ENCODE peak calls at places on chromosomes 12 and 14, in six cellular contexts. I is AG04450, U is psoas muscle, T is fibroblast of pulmonary artery, P is left lung, N is astrocyte of the cerebellum. E is an unnamed sample.

GRCh38 chr12:124739953-124740561 is 123.6 kb downstream of the SCARB1 start:
- DNase-seq in T (no peak), P (no peak), N (no peak), U (no peak), I (no peak), E (no peak)

GRCh38 chr14:49194067-49194466 is 392.1 kb downstream of the RPS29 start:
- DNase-seq in T (no peak), N (no peak), I (no peak), U (no peak), P (no peak), E (no peak)

GRCh38 chr12:110590806-110591326 is 7.7 kb upstream of the PPTC7 start:
- DNase-seq in I (no peak), N (no peak), T (peak), P (no peak), U (no peak), E (no peak)

GRCh38 chr14:106694638-106695393 is 1168.4 kb downstream of the TMEM121 start:
- DNase-seq in P (no peak), I (no peak), U (no peak), T (no peak), N (no peak), E (peak)

GRCh38 chr14:73502017-73502619 is 11.4 kb downstream of the RIOX1 start:
- DNase-seq in T (no peak), P (no peak), U (no peak), I (no peak), N (no peak), E (peak)

GRCh38 chr12:119988440-119988787 is 622 bp upstream of the BICDL1 start:
- DNase-seq in I (peak), N (no peak), T (peak), P (no peak), U (no peak), E (no peak)

GRCh38 chr12:131910302-131911110 is 16.1 kb downstream of the ULK1 start:
- DNase-seq in P (no peak), U (no peak), I (no peak), N (no peak), T (no peak), E (no peak)

GRCh38 chr14:48937796-48938195 is 648.4 kb downstream of the RPS29 start:
- DNase-seq in U (no peak), I (no peak), N (no peak), T (peak), P (no peak), E (peak)

GRCh38 chr12:2999265-2999841 is 40.2 kb downstream of the TEAD4 start:
- DNase-seq in I (no peak), P (no peak), U (peak), T (no peak), N (no peak), E (no peak)

GRCh38 chr14:77123381-77124344 is 17.9 kb downstream of the ZDHHC22 start:
- DNase-seq in P (peak), I (no peak), T (peak), N (no peak), U (no peak), E (peak)

GRCh38 chr14:58082011-58082410 is 70.0 kb downstream of the ARMH4 start:
- DNase-seq in T (no peak), P (no peak), U (no peak), I (no peak), N (no peak), E (no peak)

GRCh38 chr12:12079291-12079690 is 8.6 kb downstream of the BCL2L14 start:
- DNase-seq in I (no peak), U (no peak), T (peak), N (no peak), P (no peak), E (no peak)

GRCh38 chr12:4440187-4440941 is 5.3 kb downstream of the FGF6 start:
- DNase-seq in T (no peak), N (no peak), P (no peak), I (no peak), U (no peak), E (no peak)

GRCh38 chr14:101962503-101962874 is 1.9 kb upstream of the DYNC1H1 start:
- DNase-seq in U (peak), N (peak), P (peak), T (peak), I (peak), E (peak)

GRCh38 chr12:64265839-64266238 is 43.7 kb upstream of the KICS2 start:
- DNase-seq in I (no peak), U (no peak), P (no peak), T (no peak), N (no peak), E (no peak)

GRCh38 chr14:91075553-91075952 is 15.1 kb upstream of the RPS6KA5 start:
- DNase-seq in I (no peak), P (no peak), N (no peak), T (no peak), U (no peak), E (no peak)

GRCh38 chr14:82451675-82452074 is 918.0 kb upstream of the SEL1L start:
- DNase-seq in U (no peak), N (no peak), P (no peak), T (no peak), I (no peak), E (no peak)

GRCh38 chr12:81125691-81126090 is 47.8 kb downstream of the ACSS3 start:
- DNase-seq in T (no peak), N (no peak), P (no peak), U (no peak), I (no peak), E (no peak)

GRCh38 chr14:72852194-72852593 is 41.7 kb downstream of the DPF3 start:
- DNase-seq in P (no peak), U (no peak), I (no peak), N (no peak), T (no peak), E (no peak)

GRCh38 chr12:3437986-3438385 is 53.0 kb upstream of the PRMT8 start:
- DNase-seq in T (no peak), U (no peak), P (no peak), I (no peak), N (no peak), E (no peak)

GRCh38 chr12:59874781-59875180 is 279.0 kb downstream of the SLC16A7 start:
- DNase-seq in P (no peak), U (no peak), I (no peak), T (no peak), N (no peak), E (no peak)

GRCh38 chr14:23306113-23306411 is 571 bp upstream of the BCL2L2 start:
- DNase-seq in P (no peak), N (no peak), I (no peak), T (no peak), U (no peak), E (no peak)

GRCh38 chr12:127546721-127547505 is 720.1 kb upstream of the TMEM132C start:
- DNase-seq in U (no peak), I (no peak), P (no peak), N (no peak), T (no peak), E (no peak)

GRCh38 chr12:116366456-116366776 is 88.9 kb upstream of the MED13L start:
- DNase-seq in P (no peak), N (no peak), I (no peak), U (no peak), T (no peak), E (no peak)

GRCh38 chr12:6430124-6430989 is 14.4 kb upstream of the CD27 start:
- DNase-seq in T (peak), U (peak), P (peak), I (peak), N (peak), E (peak)

GRCh38 chr14:105760691-105761344 is 234.4 kb downstream of the TMEM121 start:
- DNase-seq in P (no peak), N (no peak), I (no peak), U (no peak), T (no peak), E (no peak)

GRCh38 chr14:104439625-104440024 is 139.9 kb upstream of the C14orf180 start:
- DNase-seq in T (no peak), N (no peak), U (no peak), P (no peak), I (no peak), E (no peak)

GRCh38 chr12:124388679-124389536 is 94.0 kb downstream of the RFLNA start:
- DNase-seq in T (peak), P (peak), I (peak), N (no peak), U (peak), E (peak)

GRCh38 chr12:38384816-38385491 is 68.4 kb downstream of the ALG10B start:
- DNase-seq in U (no peak), N (no peak), P (no peak), T (no peak), I (no peak), E (peak)

GRCh38 chr12:87870061-87870460 is 159.1 kb downstream of the C12orf50 start:
- DNase-seq in I (no peak), U (no peak), N (no peak), P (no peak), T (peak), E (no peak)

GRCh38 chr14:101557811-101558738 is 3.2 kb upstream of the DIO3 start:
- DNase-seq in N (no peak), U (peak), P (no peak), T (no peak), I (no peak), E (peak)

GRCh38 chr12:104131609-104132008 is 6.4 kb downstream of the NFYB start:
- DNase-seq in P (no peak), N (no peak), T (no peak), I (no peak), U (no peak), E (no peak)

GRCh38 chr12:52362118-52362726 is 5.1 kb downstream of the KRT85 start:
- DNase-seq in N (no peak), P (no peak), I (no peak), U (no peak), T (no peak), E (peak)
- TF ChIP-seq CTCF in N (no peak), P (peak), I (peak), U (no peak), T (peak), E (peak)

DNA sequence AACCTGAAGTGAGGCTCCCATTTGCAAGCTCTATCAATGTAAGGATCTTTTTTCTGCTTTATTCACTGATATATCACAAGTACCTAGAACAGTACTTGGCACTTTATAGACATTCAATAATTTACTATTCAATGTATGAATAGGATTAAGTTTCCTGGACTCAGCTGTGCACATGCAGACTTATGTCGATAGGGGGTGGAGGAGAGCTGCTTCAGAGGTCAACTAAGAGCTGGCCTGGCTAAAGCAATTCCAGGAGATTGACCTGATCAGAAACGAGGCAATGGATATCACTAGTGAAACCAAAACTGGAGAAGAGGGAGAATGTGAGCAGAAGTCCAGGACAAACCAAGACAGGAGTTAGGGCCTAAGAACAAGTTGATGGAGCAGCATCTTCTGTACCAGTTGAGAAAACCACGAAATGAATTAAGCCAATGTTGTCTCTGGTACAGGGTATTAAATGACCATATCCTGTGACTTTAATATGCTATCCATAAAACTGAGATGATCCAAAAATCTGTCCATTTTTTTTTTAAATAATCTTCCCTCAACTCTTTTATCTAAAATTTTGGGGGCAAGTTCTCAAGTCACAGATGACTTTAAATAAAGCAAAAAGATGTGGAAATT is 169.2 kb downstream of the PIK3C2G start:
- DNase-seq in T (peak), U (no peak), I (peak), N (peak), P (peak), E (peak)
- TF ChIP-seq CTCF in T (peak), U (peak), I (peak), N (peak), P (peak), E (peak)

DNA sequence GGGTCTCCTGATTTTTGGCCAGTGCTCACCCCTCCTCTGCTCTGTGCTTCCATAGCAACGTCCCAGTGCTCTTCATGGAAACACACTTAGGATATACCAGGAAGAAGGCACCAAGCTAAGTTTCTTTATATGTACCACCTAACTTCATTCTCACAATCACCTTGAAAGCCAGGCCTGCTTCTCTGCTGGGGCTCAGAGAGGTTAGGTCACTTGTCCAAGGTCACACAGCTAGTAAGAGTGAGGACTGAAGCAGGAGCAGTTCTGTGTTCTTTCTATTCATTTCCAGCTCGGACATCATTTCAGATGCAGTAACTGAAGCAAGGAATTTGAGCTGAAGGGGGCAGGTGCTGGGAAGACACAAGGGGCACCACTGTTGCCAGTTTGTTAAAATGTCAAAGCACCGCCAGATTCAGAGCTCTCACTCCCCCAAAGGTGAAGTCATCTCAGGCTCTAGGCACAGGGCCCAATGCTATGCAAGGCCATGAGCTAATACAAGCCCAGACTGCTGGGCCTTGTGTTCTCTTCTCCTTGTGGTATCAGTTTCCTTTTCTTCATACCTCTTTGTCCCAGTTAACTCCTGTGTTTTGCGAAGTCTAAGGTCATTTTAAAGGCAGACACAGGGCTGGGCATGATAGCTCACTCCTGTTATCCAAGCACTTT is 19.7 kb upstream of the YY1 start:
- DNase-seq in I (no peak), U (no peak), T (no peak), P (peak), N (no peak), E (no peak)
- TF ChIP-seq CTCF in I (no peak), U (no peak), T (no peak), P (no peak), N (no peak), E (no peak)

GRCh38 chr12:46830731-46831334 is 5.0 kb upstream of the SLC38A4 start:
- DNase-seq in U (no peak), T (no peak), I (no peak), P (no peak), N (no peak), E (no peak)

GRCh38 chr12:46831335-46832083 is 5.7 kb upstream of the SLC38A4 start:
- DNase-seq in N (no peak), P (no peak), U (peak), I (no peak), T (no peak), E (no peak)

GRCh38 chr12:46824709-46825108 is 1.1 kb downstream of the SLC38A4 start:
- DNase-seq in U (no peak), N (no peak), P (no peak), I (no peak), T (no peak), E (no peak)

DNA sequence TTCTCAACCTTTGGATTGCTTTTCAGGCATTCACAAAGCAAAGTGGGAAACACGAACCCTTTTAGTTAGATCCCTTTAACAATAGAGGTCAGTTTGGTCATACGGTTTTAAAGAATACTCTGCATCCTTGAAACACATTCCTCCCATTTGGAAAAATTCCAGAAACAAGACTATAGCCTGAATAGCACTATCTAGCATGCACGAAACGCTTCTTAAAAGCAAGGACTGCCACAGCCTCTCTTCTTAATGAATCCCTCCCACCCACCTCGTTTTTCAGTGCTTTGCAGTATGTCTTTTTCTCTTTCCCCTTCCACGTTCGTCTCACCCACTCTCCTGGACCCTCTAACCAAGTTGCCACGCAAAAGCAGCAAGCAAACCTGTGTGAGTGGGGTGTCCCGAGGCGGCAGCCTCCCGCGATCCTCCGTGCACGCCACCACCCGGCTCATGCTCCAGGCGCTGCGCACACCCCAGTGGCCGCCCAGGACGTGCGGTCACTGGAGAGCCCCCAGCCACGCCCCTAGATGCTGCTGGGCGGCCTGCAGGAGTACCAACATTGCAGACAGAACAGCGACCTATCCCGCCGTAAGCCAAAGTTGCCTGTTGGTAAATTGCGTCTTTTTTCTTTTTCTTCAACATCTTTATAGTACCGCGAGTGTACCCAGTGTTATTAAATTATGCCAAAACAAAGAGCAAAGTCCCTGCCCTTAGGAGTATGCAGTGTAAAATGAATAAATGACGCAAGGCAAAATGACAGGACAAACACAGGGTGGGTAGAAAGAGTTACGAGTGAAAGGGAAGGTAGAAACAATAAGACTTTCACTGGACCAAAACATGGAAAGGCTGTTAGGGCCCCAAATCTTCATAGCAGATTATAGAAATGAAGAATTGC is at the start of gene SLC38A4:
- DNase-seq in I (no peak), N (peak), U (peak), T (peak), P (no peak), E (no peak)
- TF ChIP-seq CTCF in I (peak), N (no peak), U (no peak), T (peak), P (no peak), E (no peak)

GRCh38 chr12:54138219-54138618 is 50.6 kb downstream of the SMUG1 start:
- DNase-seq in I (no peak), T (no peak), P (no peak), U (no peak), N (no peak), E (no peak)
- TF ChIP-seq CTCF in I (no peak), T (no peak), P (no peak), U (no peak), N (no peak), E (no peak)

DNA sequence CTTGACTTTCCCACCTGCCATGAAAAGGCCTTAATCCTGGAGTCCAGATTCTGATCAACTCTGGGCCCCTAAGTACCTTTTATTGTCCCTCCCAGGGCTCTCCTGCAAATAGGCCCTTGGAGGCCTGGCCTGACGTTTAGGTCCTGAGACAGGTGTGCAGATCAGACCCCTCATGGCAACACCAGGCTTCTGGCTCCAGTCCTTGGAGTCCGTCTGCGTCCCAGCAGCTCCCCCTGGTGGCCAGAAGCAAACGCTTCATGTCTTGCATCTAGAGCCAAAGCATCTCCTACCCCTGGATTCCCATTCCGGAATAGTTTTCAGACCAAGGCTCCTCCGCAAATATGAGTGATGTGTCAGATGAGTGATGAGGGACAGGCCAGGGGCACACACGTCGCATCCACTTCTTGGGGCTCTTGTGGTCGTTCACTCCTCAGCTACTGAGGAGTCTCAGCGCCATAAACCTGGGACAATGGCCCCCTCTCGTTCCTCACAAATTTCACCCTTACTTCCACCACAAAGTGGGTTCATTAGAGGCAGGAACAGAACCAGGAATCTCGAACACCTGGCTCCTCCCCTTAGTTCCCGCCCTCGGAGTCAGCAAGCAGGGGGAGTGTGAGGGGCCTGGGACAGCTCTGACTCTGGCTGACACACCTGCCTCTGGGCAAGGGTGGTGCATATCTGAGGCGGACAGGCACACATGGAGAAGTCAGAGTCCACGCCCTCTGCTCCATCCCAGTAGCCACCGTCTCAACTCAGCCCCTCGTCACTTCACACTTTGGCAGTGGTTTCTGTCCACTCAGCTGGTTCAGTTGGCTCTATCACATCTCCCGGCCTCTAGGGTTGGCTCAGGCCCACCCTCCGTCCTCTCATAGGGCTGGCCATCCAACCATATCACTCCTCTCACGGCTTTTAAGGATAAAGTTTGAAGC is 77.9 kb upstream of the PWP1 start:
- DNase-seq in P (peak), N (peak), U (peak), I (peak), T (peak), E (peak)
- TF ChIP-seq CTCF in P (peak), N (peak), U (peak), I (peak), T (peak), E (peak)

GRCh38 chr14:103003850-103004249 is 53.5 kb downstream of the CDC42BPB start:
- DNase-seq in P (peak), N (no peak), I (no peak), T (no peak), U (no peak), E (no peak)

GRCh38 chr14:103007555-103007954 is 49.8 kb downstream of the CDC42BPB start:
- DNase-seq in U (no peak), I (no peak), P (no peak), N (no peak), T (no peak), E (no peak)

GRCh38 chr14:103006991-103007520 is 50.3 kb downstream of the CDC42BPB start:
- DNase-seq in T (no peak), U (no peak), I (no peak), P (no peak), N (no peak), E (no peak)

GRCh38 chr14:103008126-103008525 is 49.2 kb downstream of the CDC42BPB start:
- DNase-seq in P (no peak), T (no peak), N (no peak), U (no peak), I (no peak), E (no peak)

GRCh38 chr14:103006106-103006505 is 51.2 kb downstream of the CDC42BPB start:
- DNase-seq in I (no peak), U (no peak), N (no peak), P (peak), T (no peak), E (no peak)
- TF ChIP-seq CTCF in I (no peak), U (no peak), N (no peak), P (no peak), T (no peak), E (no peak)

GRCh38 chr12:109130755-109131521 is 14.6 kb downstream of the ACACB start:
- DNase-seq in U (peak), T (no peak), N (no peak), I (no peak), P (no peak), E (no peak)
- TF ChIP-seq CTCF in U (no peak), T (no peak), N (no peak), I (no peak), P (no peak), E (no peak)